ENCODE peak calls at places on chromosomes 16 and 17, in five cellular contexts. One of them, this sample, is unnamed. For H3K4me1, the result is how much of the 10 kb centered on the place peaks cover.

GRCh38 chr16:14455577-14455976 is 174.5 kb downstream of the PARN start:
- DNase-seq in IMR-90: peak
- DNase-seq in trophoblast cell: no peak
- DNase-seq in neuronal stem cell: no peak
- DNase-seq in mesendoderm: peak
- DNase-seq in this sample: no peak

GRCh38 chr17:72952220-72952619 is 140.3 kb downstream of the SLC39A11 start:
- DNase-seq in IMR-90: no peak
- DNase-seq in trophoblast cell: no peak
- DNase-seq in mesendoderm: peak
- DNase-seq in neuronal stem cell: no peak
- DNase-seq in this sample: peak

GRCh38 chr17:62643496-62643895 is 16.0 kb downstream of the MRC2 start:
- DNase-seq in trophoblast cell: no peak
- DNase-seq in neuronal stem cell: no peak
- DNase-seq in mesendoderm: no peak
- DNase-seq in IMR-90: no peak
- DNase-seq in this sample: no peak

GRCh38 chr17:62882284-62882683 is 74.2 kb upstream of the MARCHF10 start:
- DNase-seq in IMR-90: no peak
- DNase-seq in trophoblast cell: no peak
- DNase-seq in mesendoderm: no peak
- DNase-seq in neuronal stem cell: no peak
- DNase-seq in this sample: no peak

GRCh38 chr17:35129973-35130351 is 8.5 kb downstream of the FNDC8 start:
- DNase-seq in mesendoderm: no peak
- DNase-seq in IMR-90: peak
- DNase-seq in trophoblast cell: no peak
- DNase-seq in neuronal stem cell: no peak
- DNase-seq in this sample: no peak

GRCh38 chr17:51154176-51154575 is 817 bp downstream of the NME1 start:
- DNase-seq in mesendoderm: peak
- DNase-seq in trophoblast cell: no peak
- DNase-seq in neuronal stem cell: no peak
- DNase-seq in IMR-90: peak
- DNase-seq in this sample: no peak

GRCh38 chr17:79338142-79338541 is 263.5 kb downstream of the ENGASE start:
- DNase-seq in mesendoderm: peak
- DNase-seq in neuronal stem cell: no peak
- DNase-seq in IMR-90: no peak
- DNase-seq in trophoblast cell: no peak
- DNase-seq in this sample: no peak

GRCh38 chr17:81132197-81132540 is 33.1 kb upstream of the PVALEF start:
- DNase-seq in neuronal stem cell: no peak
- DNase-seq in IMR-90: no peak
- DNase-seq in mesendoderm: no peak
- DNase-seq in trophoblast cell: no peak
- DNase-seq in this sample: no peak

GRCh38 chr16:48627148-48627547 is 17.2 kb upstream of the N4BP1 start:
- DNase-seq in trophoblast cell: no peak
- DNase-seq in mesendoderm: no peak
- DNase-seq in neuronal stem cell: no peak
- DNase-seq in IMR-90: no peak
- DNase-seq in this sample: no peak

GRCh38 chr17:1485311-1485747 is 7.2 kb downstream of the MYO1C start:
- DNase-seq in mesendoderm: peak
- DNase-seq in IMR-90: no peak
- DNase-seq in neuronal stem cell: peak
- DNase-seq in trophoblast cell: peak
- DNase-seq in this sample: peak

GRCh38 chr17:82882715-82883446 is 43.1 kb upstream of the ZNF750 start:
- DNase-seq in trophoblast cell: peak
- DNase-seq in neuronal stem cell: no peak
- DNase-seq in mesendoderm: no peak
- DNase-seq in IMR-90: no peak
- DNase-seq in this sample: no peak

GRCh38 chr16:14098081-14098480 is 27.0 kb downstream of the MRTFB start:
- DNase-seq in neuronal stem cell: no peak
- DNase-seq in trophoblast cell: no peak
- DNase-seq in IMR-90: no peak
- DNase-seq in mesendoderm: no peak
- DNase-seq in this sample: no peak

GRCh38 chr17:6427284-6427781 is 7.6 kb downstream of the AIPL1 start:
- DNase-seq in mesendoderm: no peak
- DNase-seq in neuronal stem cell: no peak
- DNase-seq in IMR-90: peak
- DNase-seq in trophoblast cell: no peak
- DNase-seq in this sample: no peak

GRCh38 chr16:27322858-27323780 is 9.3 kb downstream of the IL4R start:
- DNase-seq in IMR-90: no peak
- DNase-seq in mesendoderm: peak
- DNase-seq in trophoblast cell: peak
- DNase-seq in neuronal stem cell: no peak
- DNase-seq in this sample: no peak

GRCh38 chr17:15432807-15433547 is 34.4 kb downstream of the CDRT4 start:
- DNase-seq in IMR-90: peak
- DNase-seq in trophoblast cell: peak
- DNase-seq in mesendoderm: peak
- DNase-seq in neuronal stem cell: no peak
- DNase-seq in this sample: no peak

GRCh38 chr16:53822936-53823529 is 119.1 kb downstream of the FTO start:
- DNase-seq in trophoblast cell: no peak
- DNase-seq in neuronal stem cell: no peak
- DNase-seq in IMR-90: no peak
- DNase-seq in mesendoderm: no peak
- DNase-seq in this sample: no peak

GRCh38 chr17:58060596-58061191 is 22.5 kb upstream of the DYNLL2 start:
- DNase-seq in mesendoderm: no peak
- DNase-seq in neuronal stem cell: no peak
- DNase-seq in trophoblast cell: no peak
- DNase-seq in IMR-90: peak
- DNase-seq in this sample: no peak

GRCh38 chr17:67068999-67069398 is 24.6 kb downstream of the CACNG1 start:
- DNase-seq in neuronal stem cell: no peak
- DNase-seq in mesendoderm: no peak
- DNase-seq in trophoblast cell: no peak
- DNase-seq in IMR-90: peak
- DNase-seq in this sample: no peak

GRCh38 chr16:85556456-85557082 is 56.6 kb upstream of the GSE1 start:
- DNase-seq in IMR-90: no peak
- DNase-seq in neuronal stem cell: no peak
- DNase-seq in mesendoderm: peak
- DNase-seq in trophoblast cell: no peak
- DNase-seq in this sample: peak

GRCh38 chr16:84055366-84055765 is 12.8 kb upstream of the SLC38A8 start:
- DNase-seq in neuronal stem cell: no peak
- DNase-seq in mesendoderm: no peak
- DNase-seq in IMR-90: no peak
- DNase-seq in trophoblast cell: no peak
- DNase-seq in this sample: no peak

GRCh38 chr17:78252701-78253635 is 21.5 kb downstream of the TMEM235 start:
- DNase-seq in neuronal stem cell: no peak
- DNase-seq in mesendoderm: no peak
- DNase-seq in IMR-90: no peak
- DNase-seq in trophoblast cell: no peak
- DNase-seq in this sample: peak

GRCh38 chr17:45131616-45132301 is 556 bp downstream of the PLCD3 start:
- DNase-seq in IMR-90: no peak
- DNase-seq in neuronal stem cell: peak
- DNase-seq in trophoblast cell: peak
- DNase-seq in mesendoderm: peak
- DNase-seq in this sample: peak

GRCh38 chr17:63697341-63698286 is 2.3 kb downstream of the LIMD2 start:
- DNase-seq in neuronal stem cell: no peak
- DNase-seq in IMR-90: no peak
- DNase-seq in mesendoderm: peak
- DNase-seq in trophoblast cell: no peak
- DNase-seq in this sample: peak

GRCh38 chr17:61309857-61310256 is 89.8 kb upstream of the TBX2 start:
- DNase-seq in neuronal stem cell: no peak
- DNase-seq in mesendoderm: no peak
- DNase-seq in trophoblast cell: peak
- DNase-seq in IMR-90: peak
- DNase-seq in this sample: no peak

DNA sequence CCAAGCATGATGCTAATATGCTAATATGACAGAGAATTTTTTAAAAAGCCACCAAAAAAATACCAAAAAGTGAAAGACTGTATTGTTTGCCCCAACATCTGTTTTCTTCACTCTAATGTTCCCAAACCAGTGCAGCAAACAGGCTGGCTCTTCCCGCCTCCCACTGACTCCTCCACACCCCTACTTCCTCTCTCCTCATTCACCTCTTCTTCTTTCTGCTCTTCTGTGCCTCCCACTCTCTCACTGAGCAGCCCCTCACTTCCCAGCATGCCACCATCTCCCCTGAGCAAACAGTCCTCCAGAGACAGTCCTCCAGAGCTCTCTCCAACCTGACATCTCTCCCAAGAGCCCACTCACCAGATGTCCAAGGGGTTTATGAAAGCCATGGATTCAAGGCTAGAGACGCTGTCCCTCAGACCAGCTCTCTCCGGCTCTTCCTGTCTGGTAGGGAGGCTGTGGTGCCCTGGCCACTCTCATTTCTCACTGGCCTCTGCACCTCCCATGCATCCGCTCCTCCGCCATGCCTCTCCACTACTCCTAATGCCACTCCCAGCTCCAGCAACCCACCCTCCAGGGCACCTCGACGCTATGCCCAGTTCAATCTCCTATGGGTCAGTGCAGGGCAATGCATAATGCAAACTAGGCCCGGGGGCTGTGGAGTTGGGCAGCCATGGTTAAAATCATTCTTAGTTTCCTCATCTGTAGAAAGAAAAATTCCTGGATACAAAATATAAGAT is 52.9 kb downstream of the ANKRD11 start:
- DNase-seq in trophoblast cell: no peak
- DNase-seq in neuronal stem cell: no peak
- DNase-seq in mesendoderm: no peak
- DNase-seq in IMR-90: no peak
- DNase-seq in this sample: no peak
- H3K4me1 ChIP-seq in trophoblast cell: under half
- H3K4me1 ChIP-seq in neuronal stem cell: under half
- H3K4me1 ChIP-seq in mesendoderm: under half
- H3K4me1 ChIP-seq in IMR-90: under half
- H3K4me1 ChIP-seq in this sample: under half

GRCh38 chr16:11597268-11597690 is 10.6 kb upstream of the LITAF start:
- DNase-seq in IMR-90: no peak
- DNase-seq in trophoblast cell: peak
- DNase-seq in mesendoderm: no peak
- DNase-seq in neuronal stem cell: no peak
- DNase-seq in this sample: no peak
- H2BK5ac ChIP-seq in IMR-90: peak
- H2BK5ac ChIP-seq in trophoblast cell: no peak
- H2BK5ac ChIP-seq in mesendoderm: no peak
- H2BK5ac ChIP-seq in neuronal stem cell: no peak
- H2BK5ac ChIP-seq in this sample: no peak

GRCh38 chr16:2328428-2328827 is 12.1 kb downstream of the ABCA3 start:
- DNase-seq in neuronal stem cell: no peak
- DNase-seq in trophoblast cell: no peak
- DNase-seq in mesendoderm: no peak
- DNase-seq in IMR-90: no peak
- DNase-seq in this sample: no peak
- H2AK5ac ChIP-seq in neuronal stem cell: no peak
- H2AK5ac ChIP-seq in trophoblast cell: no peak
- H2AK5ac ChIP-seq in mesendoderm: no peak
- H2AK5ac ChIP-seq in IMR-90: no peak
- H2AK5ac ChIP-seq in this sample: no peak

DNA sequence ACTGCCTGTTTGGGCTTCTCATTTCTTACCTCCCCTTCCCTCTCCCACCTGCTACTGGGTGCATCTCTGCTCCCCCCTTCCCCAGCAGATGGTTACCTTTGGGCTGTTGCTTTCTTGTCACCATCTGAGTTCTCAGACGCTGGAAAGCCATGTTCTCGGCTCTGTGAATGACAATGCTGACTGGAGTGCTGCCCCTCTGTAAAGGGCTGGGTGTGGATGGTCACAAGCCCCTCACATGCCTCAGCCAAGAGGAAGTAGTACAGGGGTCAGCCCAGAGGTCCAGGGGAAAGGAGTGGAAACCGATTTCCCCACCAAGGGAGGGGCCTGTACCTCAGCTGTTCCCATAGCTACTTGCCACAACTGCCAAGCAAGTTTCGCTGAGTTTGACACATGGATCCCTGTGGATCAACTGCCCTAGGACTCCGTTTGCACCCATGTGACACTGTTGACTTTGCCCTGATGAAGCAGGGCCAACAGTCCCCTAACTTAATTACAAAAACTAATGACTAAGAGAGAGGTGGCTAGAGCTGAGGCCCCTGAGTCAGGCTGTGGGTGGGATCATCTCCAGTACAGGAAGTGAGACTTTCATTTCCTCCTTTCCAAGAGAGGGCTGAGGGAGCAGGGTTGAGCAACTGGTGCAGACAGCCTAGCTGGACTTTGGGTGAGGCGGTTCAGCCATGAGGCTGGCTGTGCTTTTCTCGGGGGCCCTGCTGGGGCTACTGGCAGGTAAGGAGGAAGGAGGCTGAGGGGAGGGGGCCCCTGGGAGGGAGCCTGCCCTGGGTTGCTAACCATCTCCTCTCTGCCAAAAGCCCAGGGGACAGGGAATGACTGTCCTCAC is at the start of gene CD68:
- DNase-seq in IMR-90: peak
- DNase-seq in neuronal stem cell: no peak
- DNase-seq in mesendoderm: peak
- DNase-seq in trophoblast cell: peak
- DNase-seq in this sample: peak
- H3K4me1 ChIP-seq in IMR-90: under half
- H3K4me1 ChIP-seq in neuronal stem cell: under half
- H3K4me1 ChIP-seq in mesendoderm: under half
- H3K4me1 ChIP-seq in trophoblast cell: under half
- H3K4me1 ChIP-seq in this sample: under half

GRCh38 chr16:81455720-81456494 is 11.3 kb downstream of the CMIP start:
- DNase-seq in IMR-90: no peak
- DNase-seq in trophoblast cell: no peak
- DNase-seq in mesendoderm: no peak
- DNase-seq in neuronal stem cell: no peak
- DNase-seq in this sample: no peak
- H2BK5ac ChIP-seq in IMR-90: no peak
- H2BK5ac ChIP-seq in trophoblast cell: no peak
- H2BK5ac ChIP-seq in mesendoderm: no peak
- H2BK5ac ChIP-seq in neuronal stem cell: no peak
- H2BK5ac ChIP-seq in this sample: no peak

GRCh38 chr17:69326302-69327059 is 452 bp downstream of the ABCA5 start:
- DNase-seq in trophoblast cell: peak
- DNase-seq in neuronal stem cell: peak
- DNase-seq in mesendoderm: peak
- DNase-seq in IMR-90: peak
- DNase-seq in this sample: no peak
- H2AK5ac ChIP-seq in trophoblast cell: no peak
- H2AK5ac ChIP-seq in neuronal stem cell: no peak
- H2AK5ac ChIP-seq in mesendoderm: no peak
- H2AK5ac ChIP-seq in IMR-90: no peak
- H2AK5ac ChIP-seq in this sample: no peak